ENCODE peak calls at places on chromosomes 16 and 17, in seven cellular contexts. One of them, this sample, is unnamed.

GRCh38 chr16:25198021-25198420 is 18.7 kb upstream of the AQP8 start:
- DNase-seq in cardiac fibroblast: peak; percentile 13
- DNase-seq in AG09309: no peak
- DNase-seq in dorsolateral prefrontal cortex: no peak
- DNase-seq in CD4-positive, alpha-beta memory T cell: no peak
- DNase-seq in fibroblast of mammary gland: peak; percentile 32
- DNase-seq in fibroblast of the aortic adventitia: no peak
- DNase-seq in this sample: no peak

GRCh38 chr17:57292086-57292485 is 35.8 kb downstream of the MSI2 start:
- DNase-seq in fibroblast of mammary gland: no peak
- DNase-seq in dorsolateral prefrontal cortex: no peak
- DNase-seq in AG09309: no peak
- DNase-seq in CD4-positive, alpha-beta memory T cell: no peak
- DNase-seq in fibroblast of the aortic adventitia: no peak
- DNase-seq in cardiac fibroblast: no peak
- DNase-seq in this sample: no peak

GRCh38 chr17:59696682-59697277 is 10.4 kb downstream of the PTRH2 start:
- DNase-seq in CD4-positive, alpha-beta memory T cell: no peak
- DNase-seq in AG09309: no peak
- DNase-seq in fibroblast of mammary gland: no peak
- DNase-seq in cardiac fibroblast: no peak
- DNase-seq in fibroblast of the aortic adventitia: no peak
- DNase-seq in dorsolateral prefrontal cortex: no peak
- DNase-seq in this sample: no peak

GRCh38 chr16:13307861-13308260 is 406.5 kb downstream of the SHISA9 start:
- DNase-seq in cardiac fibroblast: no peak
- DNase-seq in fibroblast of the aortic adventitia: no peak
- DNase-seq in AG09309: no peak
- DNase-seq in CD4-positive, alpha-beta memory T cell: no peak
- DNase-seq in fibroblast of mammary gland: peak; percentile 76
- DNase-seq in dorsolateral prefrontal cortex: no peak
- DNase-seq in this sample: peak; percentile 38

GRCh38 chr16:6888536-6888935 is 444.1 kb upstream of the RBFOX1 start:
- DNase-seq in fibroblast of the aortic adventitia: no peak
- DNase-seq in AG09309: no peak
- DNase-seq in cardiac fibroblast: no peak
- DNase-seq in dorsolateral prefrontal cortex: no peak
- DNase-seq in fibroblast of mammary gland: no peak
- DNase-seq in CD4-positive, alpha-beta memory T cell: no peak
- DNase-seq in this sample: no peak

GRCh38 chr17:67040652-67041051 is 3.7 kb upstream of the CACNG1 start:
- DNase-seq in CD4-positive, alpha-beta memory T cell: no peak
- DNase-seq in dorsolateral prefrontal cortex: no peak
- DNase-seq in AG09309: no peak
- DNase-seq in fibroblast of mammary gland: no peak
- DNase-seq in fibroblast of the aortic adventitia: no peak
- DNase-seq in cardiac fibroblast: no peak
- DNase-seq in this sample: no peak

GRCh38 chr17:56891751-56892150 is 22.1 kb downstream of the TRIM25 start:
- DNase-seq in fibroblast of mammary gland: no peak
- DNase-seq in CD4-positive, alpha-beta memory T cell: peak; percentile 44
- DNase-seq in cardiac fibroblast: peak; percentile 38
- DNase-seq in fibroblast of the aortic adventitia: no peak
- DNase-seq in dorsolateral prefrontal cortex: no peak
- DNase-seq in AG09309: no peak
- DNase-seq in this sample: no peak

GRCh38 chr17:46772013-46772878 is 46.2 kb downstream of the WNT3 start:
- DNase-seq in cardiac fibroblast: peak; percentile 35
- DNase-seq in CD4-positive, alpha-beta memory T cell: no peak
- DNase-seq in dorsolateral prefrontal cortex: no peak
- DNase-seq in AG09309: no peak
- DNase-seq in fibroblast of the aortic adventitia: no peak
- DNase-seq in fibroblast of mammary gland: no peak
- DNase-seq in this sample: no peak

GRCh38 chr17:45783593-45784292 is 377 bp upstream of the CRHR1 start:
- DNase-seq in cardiac fibroblast: no peak
- DNase-seq in dorsolateral prefrontal cortex: no peak
- DNase-seq in CD4-positive, alpha-beta memory T cell: no peak
- DNase-seq in fibroblast of the aortic adventitia: no peak
- DNase-seq in AG09309: no peak
- DNase-seq in fibroblast of mammary gland: no peak
- DNase-seq in this sample: no peak

GRCh38 chr16:46862555-46863447 is 21.4 kb upstream of the GPT2 start:
- DNase-seq in cardiac fibroblast: peak; percentile 51
- DNase-seq in fibroblast of the aortic adventitia: no peak
- DNase-seq in dorsolateral prefrontal cortex: no peak
- DNase-seq in AG09309: no peak
- DNase-seq in fibroblast of mammary gland: peak; percentile 77
- DNase-seq in CD4-positive, alpha-beta memory T cell: no peak
- DNase-seq in this sample: no peak

GRCh38 chr16:89200124-89200849 is at the start of gene SLC22A31:
- DNase-seq in fibroblast of mammary gland: no peak
- DNase-seq in dorsolateral prefrontal cortex: no peak
- DNase-seq in cardiac fibroblast: no peak
- DNase-seq in AG09309: no peak
- DNase-seq in CD4-positive, alpha-beta memory T cell: no peak
- DNase-seq in fibroblast of the aortic adventitia: no peak
- DNase-seq in this sample: no peak
- H3K4me3 ChIP-seq in fibroblast of mammary gland: no peak within 1 kb of the TSS
- H3K4me3 ChIP-seq in dorsolateral prefrontal cortex: no peak within 1 kb of the TSS
- H3K4me3 ChIP-seq in cardiac fibroblast: no peak within 1 kb of the TSS
- H3K4me3 ChIP-seq in AG09309: no peak within 1 kb of the TSS
- H3K4me3 ChIP-seq in CD4-positive, alpha-beta memory T cell: no peak within 1 kb of the TSS
- H3K4me3 ChIP-seq in fibroblast of the aortic adventitia: peak within 1 kb of the TSS; percentile 54
- H3K4me3 ChIP-seq in this sample: no peak within 1 kb of the TSS

DNA sequence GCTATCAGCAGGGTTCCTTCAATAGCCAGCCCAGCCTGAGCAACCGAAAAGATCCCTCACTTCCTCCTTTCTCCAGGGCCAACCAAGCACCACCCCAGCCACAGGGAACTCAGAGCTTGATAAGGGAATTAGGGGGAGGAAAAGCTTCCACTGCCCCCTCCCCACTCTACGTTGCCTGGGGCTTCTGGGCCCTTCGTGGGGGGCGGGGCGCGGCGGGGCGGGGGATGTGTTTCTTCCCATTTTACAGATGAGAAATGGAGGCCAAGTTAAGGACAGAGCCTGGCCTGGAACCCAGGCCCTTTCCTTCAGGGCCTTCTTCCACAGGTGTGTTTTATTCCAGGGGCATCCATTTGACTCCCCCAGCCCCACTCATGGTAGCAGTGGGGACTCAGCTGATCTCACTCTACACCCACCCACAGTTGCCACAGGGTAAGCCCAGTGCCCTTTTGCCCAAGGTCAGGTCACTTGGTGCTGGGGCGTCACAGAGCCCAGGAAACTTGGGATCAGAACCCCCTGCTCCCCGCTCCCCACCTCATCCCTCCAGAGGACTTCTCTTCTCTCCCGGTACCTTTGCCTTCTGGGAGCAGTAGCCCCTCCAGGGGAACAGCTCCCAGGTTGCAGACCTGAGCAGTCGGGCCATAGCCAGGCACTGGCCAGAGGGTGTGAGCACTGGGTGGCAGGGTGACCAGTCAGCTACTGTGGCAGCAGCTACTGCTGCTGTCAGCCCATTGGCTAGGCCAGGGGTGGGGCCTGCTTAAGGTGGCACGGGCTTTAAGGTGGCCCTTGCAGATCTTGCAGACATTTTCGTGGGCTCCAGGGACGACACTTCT is at the start of gene LDHD:
- DNase-seq in cardiac fibroblast: peak; percentile 66
- DNase-seq in fibroblast of mammary gland: peak; percentile 61
- DNase-seq in fibroblast of the aortic adventitia: peak; percentile 40
- DNase-seq in dorsolateral prefrontal cortex: peak; percentile 97
- DNase-seq in CD4-positive, alpha-beta memory T cell: no peak
- DNase-seq in AG09309: no peak
- DNase-seq in this sample: no peak
- H3K4me3 ChIP-seq in cardiac fibroblast: peak within 1 kb of the TSS; percentile 19
- H3K4me3 ChIP-seq in fibroblast of mammary gland: peak within 1 kb of the TSS; percentile 37
- H3K4me3 ChIP-seq in fibroblast of the aortic adventitia: peak within 1 kb of the TSS; percentile 47
- H3K4me3 ChIP-seq in dorsolateral prefrontal cortex: peak within 1 kb of the TSS; percentile 59
- H3K4me3 ChIP-seq in CD4-positive, alpha-beta memory T cell: no peak within 1 kb of the TSS
- H3K4me3 ChIP-seq in AG09309: peak within 1 kb of the TSS; percentile 39
- H3K4me3 ChIP-seq in this sample: peak within 1 kb of the TSS; percentile 31

DNA sequence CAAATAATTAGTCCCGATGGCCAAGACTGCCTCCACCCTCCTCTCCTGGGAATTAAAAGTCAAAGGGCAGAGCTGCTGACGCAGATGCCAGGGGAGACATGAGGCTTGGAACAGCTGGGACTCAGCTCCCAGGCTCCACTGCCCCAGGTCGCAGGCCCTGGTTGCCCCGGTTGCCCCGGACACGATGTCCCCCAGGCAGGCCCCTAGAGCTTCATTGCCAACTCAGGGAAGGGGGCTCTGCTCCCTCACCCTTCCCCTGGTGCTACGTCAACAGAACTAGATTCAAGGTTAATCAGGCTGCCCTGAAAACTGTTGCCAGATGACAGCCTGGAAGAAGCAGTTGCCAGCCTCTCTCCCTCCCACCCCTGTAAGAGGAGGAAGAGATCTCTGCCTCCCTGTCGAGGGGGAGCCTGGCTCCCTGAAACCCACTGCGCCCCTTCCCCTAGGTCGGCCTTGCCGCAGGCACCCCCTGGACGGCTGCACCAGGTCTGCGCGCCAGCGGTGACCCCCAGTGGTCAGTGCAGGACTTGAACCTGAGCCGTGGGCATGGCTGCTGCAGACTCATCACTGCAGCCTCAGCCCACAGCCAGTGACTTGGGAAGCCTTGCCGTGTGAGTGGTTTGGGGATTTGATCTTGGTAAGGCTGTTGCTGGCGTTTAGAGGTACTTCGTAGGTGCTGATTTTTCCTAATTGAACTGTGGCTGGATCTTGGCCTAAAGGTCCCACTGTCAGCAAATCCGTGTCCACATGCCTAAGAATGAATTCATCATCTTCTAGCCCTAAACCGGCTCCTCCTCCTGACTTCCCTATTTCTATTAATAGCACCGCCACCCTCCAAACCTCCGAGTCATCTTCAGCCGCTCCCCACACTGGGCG is 84.1 kb upstream of the TOB1 start:
- DNase-seq in AG09309: peak; percentile 61
- DNase-seq in cardiac fibroblast: peak; percentile 95
- DNase-seq in CD4-positive, alpha-beta memory T cell: no peak
- DNase-seq in dorsolateral prefrontal cortex: peak; percentile 81
- DNase-seq in fibroblast of mammary gland: peak; percentile 94
- DNase-seq in fibroblast of the aortic adventitia: peak; percentile 89
- DNase-seq in this sample: peak; percentile 33
- H3K4me3 ChIP-seq in AG09309: no peak overlapping the region
- H3K4me3 ChIP-seq in cardiac fibroblast: no peak overlapping the region
- H3K4me3 ChIP-seq in CD4-positive, alpha-beta memory T cell: no peak overlapping the region
- H3K4me3 ChIP-seq in dorsolateral prefrontal cortex: no peak overlapping the region
- H3K4me3 ChIP-seq in fibroblast of mammary gland: no peak overlapping the region
- H3K4me3 ChIP-seq in fibroblast of the aortic adventitia: peak overlapping the region; percentile 39
- H3K4me3 ChIP-seq in this sample: no peak overlapping the region

GRCh38 chr17:17258998-17259397 is 22.0 kb upstream of the FLCN start:
- DNase-seq in fibroblast of the aortic adventitia: no peak
- DNase-seq in dorsolateral prefrontal cortex: peak; percentile 89
- DNase-seq in CD4-positive, alpha-beta memory T cell: no peak
- DNase-seq in fibroblast of mammary gland: no peak
- DNase-seq in cardiac fibroblast: no peak
- DNase-seq in AG09309: no peak
- DNase-seq in this sample: no peak
- H3K4me3 ChIP-seq in fibroblast of the aortic adventitia: no peak overlapping the region
- H3K4me3 ChIP-seq in dorsolateral prefrontal cortex: no peak overlapping the region
- H3K4me3 ChIP-seq in CD4-positive, alpha-beta memory T cell: no peak overlapping the region
- H3K4me3 ChIP-seq in fibroblast of mammary gland: no peak overlapping the region
- H3K4me3 ChIP-seq in cardiac fibroblast: no peak overlapping the region
- H3K4me3 ChIP-seq in AG09309: no peak overlapping the region
- H3K4me3 ChIP-seq in this sample: no peak overlapping the region

GRCh38 chr16:66434619-66435430 is 7.7 kb downstream of the BEAN1 start:
- DNase-seq in fibroblast of the aortic adventitia: no peak
- DNase-seq in dorsolateral prefrontal cortex: no peak
- DNase-seq in AG09309: no peak
- DNase-seq in cardiac fibroblast: no peak
- DNase-seq in CD4-positive, alpha-beta memory T cell: no peak
- DNase-seq in fibroblast of mammary gland: no peak
- DNase-seq in this sample: no peak
- H3K4me3 ChIP-seq in fibroblast of the aortic adventitia: no peak overlapping the region
- H3K4me3 ChIP-seq in dorsolateral prefrontal cortex: no peak overlapping the region
- H3K4me3 ChIP-seq in AG09309: no peak overlapping the region
- H3K4me3 ChIP-seq in cardiac fibroblast: no peak overlapping the region
- H3K4me3 ChIP-seq in CD4-positive, alpha-beta memory T cell: no peak overlapping the region
- H3K4me3 ChIP-seq in fibroblast of mammary gland: no peak overlapping the region
- H3K4me3 ChIP-seq in this sample: no peak overlapping the region

DNA sequence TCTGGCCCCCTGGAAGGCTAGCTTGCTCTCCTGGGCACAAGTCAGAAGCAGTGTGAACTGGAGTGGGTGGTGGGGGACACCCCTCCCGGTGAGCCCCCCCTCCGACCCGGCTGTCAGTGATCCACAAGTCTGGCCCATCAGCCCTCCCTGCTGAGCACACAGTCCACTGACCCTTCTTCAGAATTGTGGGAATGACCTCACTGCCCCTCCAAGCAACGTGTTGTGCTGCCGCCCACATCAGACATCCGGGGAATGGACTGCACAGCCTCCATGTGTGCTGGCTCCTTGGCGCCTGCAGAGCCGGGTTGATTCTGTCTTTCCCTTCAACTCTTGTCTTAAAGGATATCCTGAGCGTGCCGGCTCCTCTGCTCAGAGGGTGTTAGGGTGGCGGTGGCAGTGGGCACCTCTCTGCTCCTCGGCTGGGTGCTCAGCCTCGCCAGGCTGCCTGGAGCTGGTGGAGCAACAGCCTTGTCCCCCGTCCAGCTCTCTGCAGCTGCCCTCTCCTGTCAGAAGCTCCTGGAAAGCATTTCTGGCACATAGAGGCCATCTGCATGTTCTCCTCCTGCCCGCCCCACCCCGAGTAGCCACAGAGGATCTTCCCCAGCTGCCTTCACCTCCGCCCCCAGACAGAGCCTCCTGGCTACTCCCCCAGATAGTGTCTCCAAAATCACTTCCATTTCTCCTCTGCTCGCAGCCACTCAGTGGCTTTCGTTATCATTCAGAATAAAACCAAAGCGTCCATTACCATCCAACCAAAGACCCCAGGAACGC is 19.8 kb downstream of the NPTX1 start:
- DNase-seq in cardiac fibroblast: no peak
- DNase-seq in fibroblast of mammary gland: peak; percentile 38
- DNase-seq in dorsolateral prefrontal cortex: no peak
- DNase-seq in CD4-positive, alpha-beta memory T cell: peak; percentile 9
- DNase-seq in fibroblast of the aortic adventitia: peak; percentile 24
- DNase-seq in AG09309: no peak
- DNase-seq in this sample: no peak
- H3K4me3 ChIP-seq in cardiac fibroblast: no peak overlapping the region
- H3K4me3 ChIP-seq in fibroblast of mammary gland: no peak overlapping the region
- H3K4me3 ChIP-seq in dorsolateral prefrontal cortex: no peak overlapping the region
- H3K4me3 ChIP-seq in CD4-positive, alpha-beta memory T cell: no peak overlapping the region
- H3K4me3 ChIP-seq in fibroblast of the aortic adventitia: no peak overlapping the region
- H3K4me3 ChIP-seq in AG09309: no peak overlapping the region
- H3K4me3 ChIP-seq in this sample: no peak overlapping the region

GRCh38 chr17:74335529-74336062 is 9.6 kb downstream of the KIF19 start:
- DNase-seq in dorsolateral prefrontal cortex: no peak
- DNase-seq in fibroblast of mammary gland: no peak
- DNase-seq in CD4-positive, alpha-beta memory T cell: no peak
- DNase-seq in fibroblast of the aortic adventitia: no peak
- DNase-seq in AG09309: no peak
- DNase-seq in cardiac fibroblast: no peak
- DNase-seq in this sample: no peak
- H3K4me3 ChIP-seq in dorsolateral prefrontal cortex: no peak overlapping the region
- H3K4me3 ChIP-seq in fibroblast of mammary gland: no peak overlapping the region
- H3K4me3 ChIP-seq in CD4-positive, alpha-beta memory T cell: no peak overlapping the region
- H3K4me3 ChIP-seq in fibroblast of the aortic adventitia: no peak overlapping the region
- H3K4me3 ChIP-seq in AG09309: no peak overlapping the region
- H3K4me3 ChIP-seq in cardiac fibroblast: no peak overlapping the region
- H3K4me3 ChIP-seq in this sample: no peak overlapping the region